ENCODE peak calls at places on chromosomes 11 and 22, in six cellular contexts. Z, W, B, E, J and C are unnamed samples.
A peak's percentile ranks its signal among the peaks of the same experiment; 100 is the strongest.

GRCh38 chr11:23674866-23675265 is 814.6 kb upstream of the CCDC179 start:
- DNase-seq in Z (no peak), W (no peak), B (no peak), E (no peak), J (no peak), C (no peak)

GRCh38 chr11:120184371-120184945 is 26.4 kb upstream of the OAF start:
- DNase-seq in Z (no peak), W (no peak), B (no peak), E (peak; percentile 78), J (no peak), C (no peak)

GRCh38 chr11:46315783-46316563 is 31.3 kb upstream of the DGKZ start:
- DNase-seq in Z (no peak), W (no peak), B (no peak), E (peak; percentile 64), J (no peak), C (no peak)

GRCh38 chr11:68354181-68354872 is 41.9 kb downstream of the LRP5 start:
- DNase-seq in Z (peak; percentile 90), W (no peak), B (peak; percentile 89), E (peak; percentile 87), J (no peak), C (peak; percentile 96)

GRCh38 chr11:8354622-8355417 is 91.1 kb upstream of the LMO1 start:
- DNase-seq in Z (no peak), W (no peak), B (no peak), E (no peak), J (no peak), C (no peak)

GRCh38 chr22:48241658-48242057 is 1479.2 kb downstream of the TBC1D22A start:
- DNase-seq in Z (no peak), W (no peak), B (no peak), E (no peak), J (no peak), C (no peak)

GRCh38 chr11:1087279-1087960 is 12.7 kb downstream of the MUC2 start:
- DNase-seq in Z (peak; percentile 36), W (no peak), B (no peak), E (peak; percentile 13), J (no peak), C (no peak)

GRCh38 chr11:38130514-38130913 is 1532.5 kb upstream of the RAG2 start:
- DNase-seq in Z (no peak), W (no peak), B (no peak), E (no peak), J (no peak), C (no peak)

GRCh38 chr11:44623716-44624491 is 58.4 kb downstream of the CD82 start:
- DNase-seq in Z (no peak), W (peak; percentile 22), B (peak; percentile 46), E (no peak), J (no peak), C (no peak)

GRCh38 chr22:32410459-32410858 is 1.6 kb downstream of the RTCB start:
- DNase-seq in Z (no peak), W (no peak), B (no peak), E (no peak), J (no peak), C (no peak)

GRCh38 chr11:41047229-41047628 is 412.2 kb downstream of the LRRC4C start:
- DNase-seq in Z (no peak), W (no peak), B (no peak), E (no peak), J (no peak), C (peak; percentile 5)

GRCh38 chr11:2409701-2410468 is 9.3 kb downstream of the TSSC4 start:
- DNase-seq in Z (no peak), W (no peak), B (no peak), E (no peak), J (no peak), C (no peak)

GRCh38 chr22:50470491-50470890 is 4.3 kb downstream of the SBF1 start:
- DNase-seq in Z (peak; percentile 83), W (no peak), B (peak; percentile 73), E (no peak), J (no peak), C (no peak)

GRCh38 chr11:64204464-64204989 is 2.0 kb upstream of the FERMT3 start:
- DNase-seq in Z (peak; percentile 89), W (peak; percentile 86), B (peak; percentile 96), E (peak; percentile 81), J (peak; percentile 79), C (peak; percentile 93)

GRCh38 chr11:64208086-64208795 is 1.7 kb downstream of the FERMT3 start:
- DNase-seq in Z (no peak), W (no peak), B (no peak), E (no peak), J (no peak), C (no peak)

GRCh38 chr11:64207247-64208085 is 945 bp downstream of the FERMT3 start:
- DNase-seq in Z (peak; percentile 90), W (peak; percentile 94), B (peak; percentile 90), E (peak; percentile 69), J (peak; percentile 93), C (no peak)

GRCh38 chr11:64208796-64209562 is 2.5 kb downstream of the FERMT3 start:
- DNase-seq in Z (no peak), W (no peak), B (no peak), E (no peak), J (no peak), C (no peak)

GRCh38 chr11:64206457-64207246 is at the start of gene FERMT3:
- DNase-seq in Z (peak; percentile 95), W (peak; percentile 75), B (peak; percentile 95), E (peak; percentile 72), J (peak; percentile 70), C (no peak)
- TF ChIP-seq CTCF in Z (no peak), W (no peak), B (no peak), E (no peak), J (no peak), C (no peak)

DNA sequence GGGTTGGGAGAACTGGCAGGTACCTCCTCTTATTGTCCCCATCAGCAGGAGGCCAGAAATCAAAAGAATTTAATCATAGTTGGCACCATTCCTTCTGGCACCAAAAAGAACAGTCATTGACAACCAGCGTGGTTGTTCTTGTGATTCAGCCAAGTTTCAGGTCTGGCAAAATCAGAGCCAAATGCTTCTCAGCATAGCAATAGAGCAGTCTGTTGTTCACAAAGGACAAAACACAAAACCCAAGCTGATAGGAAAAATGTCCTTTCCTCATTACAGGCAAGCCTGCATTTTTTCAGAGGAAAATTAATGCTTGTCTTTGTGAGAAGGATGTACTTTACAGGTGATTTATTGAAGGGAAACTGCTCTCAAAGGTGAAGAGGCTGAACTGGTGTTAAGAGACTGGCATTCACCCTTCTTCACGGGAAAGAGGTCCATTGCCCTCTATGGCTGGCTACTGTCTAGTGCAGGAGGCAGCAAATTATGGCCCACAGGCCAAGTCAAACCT is 241.8 kb upstream of the ARHGAP42 start:
- DNase-seq in Z (no peak), W (no peak), B (no peak), E (no peak), J (no peak), C (no peak)
- TF ChIP-seq CTCF in Z (no peak), W (no peak), B (no peak), E (peak; percentile 55), J (no peak), C (no peak)

GRCh38 chr22:43186272-43187170 is at the start of gene TTLL12:
- DNase-seq in Z (peak; percentile 76), W (peak; percentile 92), B (peak; percentile 65), E (peak; percentile 70), J (peak; percentile 95), C (no peak)

GRCh38 chr22:43183496-43184263 is 3.3 kb downstream of the TTLL12 start:
- DNase-seq in Z (peak; percentile 47), W (no peak), B (no peak), E (no peak), J (no peak), C (no peak)

GRCh38 chr22:43188829-43189545 is 2.1 kb upstream of the TTLL12 start:
- DNase-seq in Z (peak; percentile 44), W (no peak), B (no peak), E (no peak), J (no peak), C (no peak)

GRCh38 chr22:43185860-43186261 is 1.1 kb downstream of the TTLL12 start:
- DNase-seq in Z (peak; percentile 67), W (no peak), B (peak; percentile 76), E (peak; percentile 67), J (no peak), C (no peak)

GRCh38 chr22:43187171-43188099 is 501 bp upstream of the TTLL12 start:
- DNase-seq in Z (peak; percentile 98), W (peak; percentile 98), B (peak; percentile 98), E (peak; percentile 96), J (peak; percentile 99), C (peak; percentile 98)
- TF ChIP-seq CTCF in Z (peak; percentile 87), W (peak; percentile 92), B (peak; percentile 87), E (peak; percentile 76), J (peak; percentile 72), C (peak; percentile 60)

DNA sequence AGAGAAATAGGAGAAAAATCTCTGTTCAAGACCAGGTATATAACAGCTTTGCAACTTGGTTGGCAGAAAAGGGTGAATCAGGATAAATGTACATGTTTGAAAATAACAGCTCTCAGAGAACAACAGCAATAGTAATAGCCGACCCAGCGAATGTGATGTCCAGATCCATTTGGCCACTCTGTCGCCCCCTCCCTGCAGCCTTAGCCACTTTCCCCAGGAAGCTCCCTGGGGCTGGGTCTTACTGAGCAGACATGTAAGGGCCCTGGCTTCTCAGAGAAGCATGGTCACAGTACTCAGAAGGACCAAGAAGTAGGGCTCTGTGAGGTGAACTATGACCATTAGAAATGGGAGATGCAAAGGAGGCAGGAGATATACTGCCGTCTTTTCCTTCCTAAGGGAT is 154.1 kb upstream of the SNX19 start:
- DNase-seq in Z (no peak), W (no peak), B (no peak), E (no peak), J (no peak), C (no peak)
- TF ChIP-seq CTCF in Z (no peak), W (no peak), B (no peak), E (no peak), J (no peak), C (no peak)

GRCh38 chr22:40818747-40819662 is at the start of gene SLC25A17:
- DNase-seq in Z (peak; percentile 95), W (peak; percentile 98), B (peak; percentile 96), E (peak; percentile 90), J (peak; percentile 94), C (peak; percentile 85)
- TF ChIP-seq CTCF in Z (peak; percentile 9), W (peak; percentile 14), B (peak; percentile 37), E (peak; percentile 57), J (peak; percentile 15), C (peak; percentile 42)

GRCh38 chr11:30960387-30960992 is 374.3 kb upstream of the MPPED2 start:
- DNase-seq in Z (no peak), W (no peak), B (no peak), E (no peak), J (peak; percentile 3), C (no peak)
- TF ChIP-seq CTCF in Z (no peak), W (no peak), B (peak; percentile 15), E (peak; percentile 54), J (peak; percentile 20), C (peak; percentile 66)